ENCODE peak calls at places on chromosomes 2 and 18, in five cellular contexts. W is fibroblast of mammary gland, N is anterior cingulate cortex, S is left ventricle myocardium inferior, V is GDM1. P is an unnamed sample.

GRCh38 chr2:11667866-11668637 is 1.9 kb downstream of the NTSR2 start:
- DNase-seq in N (no peak), S (no peak), W (no peak), V (no peak), P (no peak)

GRCh38 chr18:51614967-51615571 is 417.6 kb upstream of the MEX3C start:
- DNase-seq in S (no peak), V (no peak), N (no peak), W (no peak), P (no peak)

GRCh38 chr2:62933398-62933917 is 117.2 kb upstream of the OTX1 start:
- DNase-seq in V (no peak), N (no peak), S (no peak), W (no peak), P (no peak)

GRCh38 chr2:74921236-74921736 is 37.2 kb upstream of the POLE4 start:
- DNase-seq in W (no peak), S (no peak), V (no peak), N (no peak), P (no peak)

GRCh38 chr2:75558786-75559428 is 1.8 kb downstream of the EVA1A start:
- DNase-seq in V (no peak), W (peak), S (no peak), N (no peak), P (no peak)

GRCh38 chr18:57854726-57855125 is 51.6 kb upstream of the ATP8B1 start:
- DNase-seq in S (no peak), V (no peak), N (no peak), W (no peak), P (no peak)

GRCh38 chr2:135984199-135985017 is 1.0 kb downstream of the DARS1 start:
- DNase-seq in N (no peak), S (no peak), V (no peak), W (no peak), P (no peak)

GRCh38 chr2:177573120-177573519 is 180.5 kb downstream of the AGPS start:
- DNase-seq in V (no peak), W (peak), S (no peak), N (no peak), P (no peak)

GRCh38 chr2:71646028-71646427 is 192.7 kb downstream of the DYSF start:
- DNase-seq in V (no peak), N (no peak), S (peak), W (peak), P (peak)

GRCh38 chr2:44045061-44045460 is 49.3 kb upstream of the LRPPRC start:
- DNase-seq in S (no peak), N (no peak), V (no peak), W (no peak), P (no peak)

GRCh38 chr2:38572167-38572566 is 30.6 kb downstream of the HNRNPLL start:
- DNase-seq in N (no peak), V (no peak), S (no peak), W (peak), P (peak)

P was measured in body of pancreas.